ENCODE peak calls at places on chromosomes 12 and 14, in ten cellular contexts. One of them, this sample, is unnamed. For H3K36me3, the result is how much of the 10 kb centered on the place peaks cover.

GRCh38 chr12:32533971-32534590 is 134.7 kb downstream of the FGD4 start:
- DNase-seq in IMR-90: peak
- DNase-seq in thyroid gland: peak
- DNase-seq in bronchial epithelial cell: peak
- DNase-seq in cardiac muscle cell: peak
- DNase-seq in Panc1: peak
- DNase-seq in fibroblast of lung: peak
- DNase-seq in K562: no peak
- DNase-seq in body of pancreas: peak
- DNase-seq in heart right ventricle: no peak
- DNase-seq in this sample: peak

GRCh38 chr14:53711205-53711604 is 245.4 kb downstream of the BMP4 start:
- DNase-seq in cardiac muscle cell: no peak
- DNase-seq in IMR-90: no peak
- DNase-seq in K562: no peak
- DNase-seq in thyroid gland: no peak
- DNase-seq in fibroblast of lung: no peak
- DNase-seq in heart right ventricle: no peak
- DNase-seq in bronchial epithelial cell: no peak
- DNase-seq in body of pancreas: no peak
- DNase-seq in Panc1: no peak
- DNase-seq in this sample: no peak

GRCh38 chr14:81164167-81164774 is 56.5 kb downstream of the GTF2A1 start:
- DNase-seq in K562: peak
- DNase-seq in thyroid gland: peak
- DNase-seq in body of pancreas: peak
- DNase-seq in fibroblast of lung: peak
- DNase-seq in Panc1: peak
- DNase-seq in cardiac muscle cell: peak
- DNase-seq in heart right ventricle: no peak
- DNase-seq in IMR-90: peak
- DNase-seq in bronchial epithelial cell: peak
- DNase-seq in this sample: no peak

GRCh38 chr14:50001999-50002925 is 109.4 kb downstream of the ARF6 start:
- DNase-seq in body of pancreas: peak
- DNase-seq in IMR-90: no peak
- DNase-seq in bronchial epithelial cell: peak
- DNase-seq in K562: no peak
- DNase-seq in fibroblast of lung: no peak
- DNase-seq in cardiac muscle cell: no peak
- DNase-seq in heart right ventricle: peak
- DNase-seq in thyroid gland: peak
- DNase-seq in Panc1: no peak
- DNase-seq in this sample: no peak

GRCh38 chr12:52147367-52147972 is 44.3 kb downstream of the KRT80 start:
- DNase-seq in IMR-90: peak
- DNase-seq in fibroblast of lung: peak
- DNase-seq in bronchial epithelial cell: peak
- DNase-seq in Panc1: peak
- DNase-seq in body of pancreas: peak
- DNase-seq in cardiac muscle cell: no peak
- DNase-seq in heart right ventricle: peak
- DNase-seq in K562: peak
- DNase-seq in thyroid gland: peak
- DNase-seq in this sample: peak

GRCh38 chr14:59474172-59474571 is 9.0 kb upstream of the GPR135 start:
- DNase-seq in thyroid gland: no peak
- DNase-seq in K562: no peak
- DNase-seq in Panc1: no peak
- DNase-seq in heart right ventricle: no peak
- DNase-seq in bronchial epithelial cell: no peak
- DNase-seq in cardiac muscle cell: no peak
- DNase-seq in IMR-90: peak
- DNase-seq in fibroblast of lung: peak
- DNase-seq in body of pancreas: no peak
- DNase-seq in this sample: no peak

GRCh38 chr14:24940213-24940783 is 109.6 kb downstream of the STXBP6 start:
- DNase-seq in thyroid gland: no peak
- DNase-seq in bronchial epithelial cell: no peak
- DNase-seq in IMR-90: no peak
- DNase-seq in cardiac muscle cell: peak
- DNase-seq in Panc1: no peak
- DNase-seq in body of pancreas: no peak
- DNase-seq in K562: no peak
- DNase-seq in heart right ventricle: no peak
- DNase-seq in fibroblast of lung: no peak
- DNase-seq in this sample: no peak

GRCh38 chr14:39762576-39763401 is 330.6 kb upstream of the FBXO33 start:
- DNase-seq in body of pancreas: no peak
- DNase-seq in Panc1: no peak
- DNase-seq in K562: no peak
- DNase-seq in fibroblast of lung: no peak
- DNase-seq in bronchial epithelial cell: no peak
- DNase-seq in thyroid gland: no peak
- DNase-seq in cardiac muscle cell: no peak
- DNase-seq in IMR-90: no peak
- DNase-seq in heart right ventricle: no peak
- DNase-seq in this sample: no peak

GRCh38 chr12:83665755-83666154 is 979.0 kb downstream of the TMTC2 start:
- DNase-seq in heart right ventricle: no peak
- DNase-seq in cardiac muscle cell: no peak
- DNase-seq in Panc1: no peak
- DNase-seq in IMR-90: no peak
- DNase-seq in body of pancreas: no peak
- DNase-seq in bronchial epithelial cell: no peak
- DNase-seq in thyroid gland: no peak
- DNase-seq in fibroblast of lung: no peak
- DNase-seq in K562: no peak
- DNase-seq in this sample: no peak

GRCh38 chr14:55281316-55281839 is 10.2 kb downstream of the FBXO34 start:
- DNase-seq in Panc1: no peak
- DNase-seq in heart right ventricle: no peak
- DNase-seq in body of pancreas: no peak
- DNase-seq in fibroblast of lung: no peak
- DNase-seq in IMR-90: no peak
- DNase-seq in cardiac muscle cell: no peak
- DNase-seq in bronchial epithelial cell: no peak
- DNase-seq in thyroid gland: no peak
- DNase-seq in K562: no peak
- DNase-seq in this sample: no peak

GRCh38 chr14:58829594-58829993 is 191.8 kb downstream of the DACT1 start:
- DNase-seq in bronchial epithelial cell: peak
- DNase-seq in IMR-90: peak
- DNase-seq in fibroblast of lung: peak
- DNase-seq in thyroid gland: no peak
- DNase-seq in heart right ventricle: no peak
- DNase-seq in Panc1: no peak
- DNase-seq in K562: no peak
- DNase-seq in cardiac muscle cell: no peak
- DNase-seq in body of pancreas: no peak
- DNase-seq in this sample: no peak

GRCh38 chr14:95667251-95667693 is 19.0 kb upstream of the TCL1B start:
- DNase-seq in bronchial epithelial cell: no peak
- DNase-seq in K562: no peak
- DNase-seq in IMR-90: no peak
- DNase-seq in fibroblast of lung: no peak
- DNase-seq in Panc1: no peak
- DNase-seq in thyroid gland: no peak
- DNase-seq in body of pancreas: peak
- DNase-seq in heart right ventricle: no peak
- DNase-seq in cardiac muscle cell: peak
- DNase-seq in this sample: no peak

GRCh38 chr12:100154472-100155247 is 12.0 kb upstream of the BLTP3B start:
- DNase-seq in cardiac muscle cell: peak
- DNase-seq in heart right ventricle: peak
- DNase-seq in body of pancreas: peak
- DNase-seq in IMR-90: peak
- DNase-seq in fibroblast of lung: peak
- DNase-seq in K562: peak
- DNase-seq in thyroid gland: peak
- DNase-seq in Panc1: no peak
- DNase-seq in bronchial epithelial cell: peak
- DNase-seq in this sample: no peak

GRCh38 chr14:68285421-68286179 is 466.0 kb downstream of the RAD51B start:
- DNase-seq in body of pancreas: no peak
- DNase-seq in heart right ventricle: no peak
- DNase-seq in thyroid gland: no peak
- DNase-seq in cardiac muscle cell: no peak
- DNase-seq in K562: no peak
- DNase-seq in bronchial epithelial cell: no peak
- DNase-seq in IMR-90: no peak
- DNase-seq in fibroblast of lung: peak
- DNase-seq in Panc1: no peak
- DNase-seq in this sample: no peak

GRCh38 chr12:130966443-130967030 is 12.8 kb downstream of the ADGRD1 start:
- DNase-seq in bronchial epithelial cell: no peak
- DNase-seq in thyroid gland: no peak
- DNase-seq in Panc1: no peak
- DNase-seq in cardiac muscle cell: no peak
- DNase-seq in IMR-90: no peak
- DNase-seq in heart right ventricle: no peak
- DNase-seq in fibroblast of lung: no peak
- DNase-seq in K562: no peak
- DNase-seq in body of pancreas: no peak
- DNase-seq in this sample: no peak

DNA sequence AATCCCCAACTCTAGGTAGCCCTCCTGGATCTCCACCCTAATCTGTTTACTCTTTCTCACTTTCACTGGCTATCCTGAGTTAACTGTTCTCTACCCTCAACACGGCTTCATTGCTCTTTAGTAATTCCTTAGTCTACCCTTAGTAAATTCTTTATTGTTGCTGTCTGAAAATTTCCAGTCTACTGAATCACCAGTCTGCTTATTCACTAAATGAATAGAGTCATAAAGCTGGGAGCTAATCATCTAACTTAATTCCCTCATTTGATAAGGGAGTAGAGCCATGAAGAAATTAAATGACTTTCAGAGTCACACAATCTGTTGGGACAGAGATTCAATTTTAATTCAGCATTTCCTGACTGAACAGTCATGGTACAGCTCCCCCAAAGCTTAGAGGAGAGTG is 36.5 kb downstream of the YEATS4 start:
- DNase-seq in K562: no peak
- DNase-seq in thyroid gland: no peak
- DNase-seq in body of pancreas: no peak
- DNase-seq in Panc1: no peak
- DNase-seq in heart right ventricle: no peak
- DNase-seq in cardiac muscle cell: no peak
- DNase-seq in IMR-90: peak
- DNase-seq in bronchial epithelial cell: peak
- DNase-seq in fibroblast of lung: peak
- DNase-seq in this sample: no peak
- H3K36me3 ChIP-seq in K562: under half
- H3K36me3 ChIP-seq in thyroid gland: under half
- H3K36me3 ChIP-seq in body of pancreas: under half
- H3K36me3 ChIP-seq in Panc1: under half
- H3K36me3 ChIP-seq in heart right ventricle: under half
- H3K36me3 ChIP-seq in cardiac muscle cell: under half
- H3K36me3 ChIP-seq in IMR-90: under half
- H3K36me3 ChIP-seq in bronchial epithelial cell: under half
- H3K36me3 ChIP-seq in fibroblast of lung: under half
- H3K36me3 ChIP-seq in this sample: under half

GRCh38 chr12:77772606-77773298 is 57.9 kb upstream of the NAV3 start:
- DNase-seq in K562: no peak
- DNase-seq in Panc1: no peak
- DNase-seq in IMR-90: no peak
- DNase-seq in body of pancreas: no peak
- DNase-seq in bronchial epithelial cell: no peak
- DNase-seq in cardiac muscle cell: no peak
- DNase-seq in heart right ventricle: no peak
- DNase-seq in fibroblast of lung: no peak
- DNase-seq in thyroid gland: no peak
- DNase-seq in this sample: no peak
- H3K36me3 ChIP-seq in K562: under half
- H3K36me3 ChIP-seq in Panc1: under half
- H3K36me3 ChIP-seq in IMR-90: under half
- H3K36me3 ChIP-seq in body of pancreas: under half
- H3K36me3 ChIP-seq in bronchial epithelial cell: under half
- H3K36me3 ChIP-seq in cardiac muscle cell: under half
- H3K36me3 ChIP-seq in heart right ventricle: under half
- H3K36me3 ChIP-seq in fibroblast of lung: under half
- H3K36me3 ChIP-seq in thyroid gland: under half
- H3K36me3 ChIP-seq in this sample: under half

DNA sequence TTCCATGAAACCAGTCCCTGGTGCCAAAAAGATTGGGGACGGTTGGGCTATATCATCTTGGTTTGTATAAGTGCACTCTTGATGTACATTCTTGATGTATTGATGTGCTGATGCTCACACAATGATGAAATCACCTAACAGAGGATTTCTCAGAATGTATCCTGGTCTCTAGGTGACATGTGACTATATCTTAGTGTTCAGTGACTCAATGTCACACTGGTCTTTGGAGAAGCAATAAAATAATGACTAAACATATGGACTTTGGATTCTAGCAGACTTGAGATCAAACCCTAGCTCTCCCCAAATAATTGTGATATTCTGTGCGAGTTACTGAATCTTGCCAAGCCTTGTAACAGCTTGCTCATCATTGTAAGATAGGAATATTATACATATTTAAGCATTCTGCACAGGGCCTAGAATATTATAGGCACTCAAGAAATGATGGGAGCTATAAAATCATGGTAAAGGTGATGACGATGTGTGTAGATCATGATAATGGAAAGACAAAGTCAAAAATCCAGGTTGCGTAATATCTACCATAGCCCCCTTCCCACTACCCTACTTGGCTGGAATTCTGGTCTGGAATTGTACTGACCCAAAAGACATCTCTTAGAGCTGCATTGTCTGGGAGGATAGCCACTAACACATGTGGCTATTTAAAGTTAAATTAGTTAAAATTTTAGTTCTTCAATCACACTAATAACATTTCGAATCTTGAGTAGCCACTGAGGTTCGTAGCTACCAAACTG is 117.6 kb upstream of the PWP1 start:
- DNase-seq in Panc1: no peak
- DNase-seq in bronchial epithelial cell: no peak
- DNase-seq in thyroid gland: no peak
- DNase-seq in K562: no peak
- DNase-seq in fibroblast of lung: no peak
- DNase-seq in cardiac muscle cell: no peak
- DNase-seq in heart right ventricle: no peak
- DNase-seq in body of pancreas: no peak
- DNase-seq in IMR-90: no peak
- DNase-seq in this sample: no peak
- H3K36me3 ChIP-seq in Panc1: under half
- H3K36me3 ChIP-seq in bronchial epithelial cell: under half
- H3K36me3 ChIP-seq in thyroid gland: under half
- H3K36me3 ChIP-seq in K562: under half
- H3K36me3 ChIP-seq in fibroblast of lung: under half
- H3K36me3 ChIP-seq in cardiac muscle cell: under half
- H3K36me3 ChIP-seq in heart right ventricle: under half
- H3K36me3 ChIP-seq in body of pancreas: under half
- H3K36me3 ChIP-seq in IMR-90: under half
- H3K36me3 ChIP-seq in this sample: under half

DNA sequence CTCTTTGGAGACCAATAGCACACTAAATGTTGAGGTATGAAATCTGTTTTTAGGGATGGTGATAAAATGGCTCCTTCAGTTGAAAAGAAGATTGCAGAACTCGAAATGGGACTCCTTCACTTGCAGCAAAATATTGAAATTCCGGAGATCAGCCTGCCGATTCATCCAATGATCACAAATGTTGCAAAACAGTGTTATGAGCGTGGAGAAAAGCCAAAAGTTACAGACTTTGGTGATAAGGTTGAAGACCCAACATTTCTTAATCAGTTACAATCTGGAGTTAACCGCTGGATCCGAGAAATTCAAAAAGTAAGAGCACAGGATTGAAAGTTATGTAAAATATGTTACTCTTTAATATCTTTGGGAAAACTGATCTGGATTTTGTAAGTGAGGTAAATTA is 15.3 kb downstream of the DYNC1H1 start:
- DNase-seq in bronchial epithelial cell: no peak
- DNase-seq in Panc1: no peak
- DNase-seq in body of pancreas: no peak
- DNase-seq in thyroid gland: no peak
- DNase-seq in heart right ventricle: no peak
- DNase-seq in fibroblast of lung: peak
- DNase-seq in K562: no peak
- DNase-seq in cardiac muscle cell: no peak
- DNase-seq in IMR-90: no peak
- DNase-seq in this sample: no peak
- H3K36me3 ChIP-seq in bronchial epithelial cell: under half
- H3K36me3 ChIP-seq in Panc1: under half
- H3K36me3 ChIP-seq in body of pancreas: under half
- H3K36me3 ChIP-seq in thyroid gland: under half
- H3K36me3 ChIP-seq in heart right ventricle: half or more
- H3K36me3 ChIP-seq in fibroblast of lung: under half
- H3K36me3 ChIP-seq in K562: half or more
- H3K36me3 ChIP-seq in cardiac muscle cell: half or more
- H3K36me3 ChIP-seq in IMR-90: under half
- H3K36me3 ChIP-seq in this sample: under half

This sample was measured in BJ.